ENCODE peak calls at places on chromosomes 3 and 15, in ten cellular contexts. One of them, this sample, is unnamed.

GRCh38 chr3:122310361-122310760 is 14.7 kb upstream of the CSTA start:
- DNase-seq in GM10248: no peak
- DNase-seq in fibroblast of the aortic adventitia: no peak
- DNase-seq in activated B cell treated with CpG ODN at 0.5 μM for 24 hours: no peak
- DNase-seq in astrocyte of the spinal cord: no peak
- DNase-seq in RWPE1: peak
- DNase-seq in HepG2: no peak
- DNase-seq in fibroblast of mammary gland: no peak
- DNase-seq in foreskin fibroblast: no peak
- DNase-seq in ascending aorta: no peak
- DNase-seq in this sample: no peak

GRCh38 chr15:52120488-52120887 is 7.9 kb upstream of the BCL2L10 start:
- DNase-seq in HepG2: no peak
- DNase-seq in activated B cell treated with CpG ODN at 0.5 μM for 24 hours: no peak
- DNase-seq in RWPE1: no peak
- DNase-seq in ascending aorta: no peak
- DNase-seq in astrocyte of the spinal cord: no peak
- DNase-seq in fibroblast of mammary gland: no peak
- DNase-seq in foreskin fibroblast: no peak
- DNase-seq in GM10248: no peak
- DNase-seq in fibroblast of the aortic adventitia: no peak
- DNase-seq in this sample: no peak

GRCh38 chr3:194961149-194961548 is 275.5 kb downstream of the FAM43A start:
- DNase-seq in activated B cell treated with CpG ODN at 0.5 μM for 24 hours: no peak
- DNase-seq in GM10248: no peak
- DNase-seq in fibroblast of the aortic adventitia: no peak
- DNase-seq in ascending aorta: no peak
- DNase-seq in foreskin fibroblast: no peak
- DNase-seq in HepG2: no peak
- DNase-seq in RWPE1: no peak
- DNase-seq in fibroblast of mammary gland: no peak
- DNase-seq in astrocyte of the spinal cord: no peak
- DNase-seq in this sample: no peak

GRCh38 chr3:184592411-184593200 is 31.0 kb downstream of the EPHB3 start:
- DNase-seq in fibroblast of the aortic adventitia: peak
- DNase-seq in HepG2: no peak
- DNase-seq in fibroblast of mammary gland: peak
- DNase-seq in GM10248: no peak
- DNase-seq in RWPE1: no peak
- DNase-seq in astrocyte of the spinal cord: no peak
- DNase-seq in activated B cell treated with CpG ODN at 0.5 μM for 24 hours: no peak
- DNase-seq in ascending aorta: no peak
- DNase-seq in foreskin fibroblast: peak
- DNase-seq in this sample: no peak

GRCh38 chr3:73499787-73500186 is 125.0 kb downstream of the PDZRN3 start:
- DNase-seq in fibroblast of mammary gland: no peak
- DNase-seq in fibroblast of the aortic adventitia: no peak
- DNase-seq in GM10248: no peak
- DNase-seq in ascending aorta: no peak
- DNase-seq in foreskin fibroblast: no peak
- DNase-seq in HepG2: no peak
- DNase-seq in activated B cell treated with CpG ODN at 0.5 μM for 24 hours: no peak
- DNase-seq in RWPE1: no peak
- DNase-seq in astrocyte of the spinal cord: peak
- DNase-seq in this sample: no peak

GRCh38 chr15:62035256-62035908 is 24.9 kb downstream of the VPS13C start:
- DNase-seq in RWPE1: peak
- DNase-seq in activated B cell treated with CpG ODN at 0.5 μM for 24 hours: no peak
- DNase-seq in fibroblast of mammary gland: peak
- DNase-seq in foreskin fibroblast: peak
- DNase-seq in fibroblast of the aortic adventitia: peak
- DNase-seq in HepG2: no peak
- DNase-seq in ascending aorta: no peak
- DNase-seq in GM10248: no peak
- DNase-seq in astrocyte of the spinal cord: peak
- DNase-seq in this sample: no peak

GRCh38 chr15:68557469-68558317 is 21.1 kb upstream of the CORO2B start:
- DNase-seq in RWPE1: no peak
- DNase-seq in fibroblast of mammary gland: no peak
- DNase-seq in astrocyte of the spinal cord: no peak
- DNase-seq in HepG2: no peak
- DNase-seq in GM10248: no peak
- DNase-seq in fibroblast of the aortic adventitia: no peak
- DNase-seq in foreskin fibroblast: no peak
- DNase-seq in activated B cell treated with CpG ODN at 0.5 μM for 24 hours: no peak
- DNase-seq in ascending aorta: no peak
- DNase-seq in this sample: no peak

GRCh38 chr3:74883690-74884089 is 269.2 kb upstream of the CNTN3 start:
- DNase-seq in ascending aorta: no peak
- DNase-seq in foreskin fibroblast: peak
- DNase-seq in fibroblast of the aortic adventitia: peak
- DNase-seq in astrocyte of the spinal cord: no peak
- DNase-seq in activated B cell treated with CpG ODN at 0.5 μM for 24 hours: no peak
- DNase-seq in RWPE1: no peak
- DNase-seq in GM10248: no peak
- DNase-seq in fibroblast of mammary gland: peak
- DNase-seq in HepG2: peak
- DNase-seq in this sample: no peak

GRCh38 chr3:71692139-71692538 is 33.1 kb downstream of the EIF4E3 start:
- DNase-seq in fibroblast of mammary gland: no peak
- DNase-seq in GM10248: no peak
- DNase-seq in HepG2: no peak
- DNase-seq in astrocyte of the spinal cord: no peak
- DNase-seq in activated B cell treated with CpG ODN at 0.5 μM for 24 hours: no peak
- DNase-seq in RWPE1: no peak
- DNase-seq in foreskin fibroblast: no peak
- DNase-seq in fibroblast of the aortic adventitia: no peak
- DNase-seq in ascending aorta: no peak
- DNase-seq in this sample: no peak

DNA sequence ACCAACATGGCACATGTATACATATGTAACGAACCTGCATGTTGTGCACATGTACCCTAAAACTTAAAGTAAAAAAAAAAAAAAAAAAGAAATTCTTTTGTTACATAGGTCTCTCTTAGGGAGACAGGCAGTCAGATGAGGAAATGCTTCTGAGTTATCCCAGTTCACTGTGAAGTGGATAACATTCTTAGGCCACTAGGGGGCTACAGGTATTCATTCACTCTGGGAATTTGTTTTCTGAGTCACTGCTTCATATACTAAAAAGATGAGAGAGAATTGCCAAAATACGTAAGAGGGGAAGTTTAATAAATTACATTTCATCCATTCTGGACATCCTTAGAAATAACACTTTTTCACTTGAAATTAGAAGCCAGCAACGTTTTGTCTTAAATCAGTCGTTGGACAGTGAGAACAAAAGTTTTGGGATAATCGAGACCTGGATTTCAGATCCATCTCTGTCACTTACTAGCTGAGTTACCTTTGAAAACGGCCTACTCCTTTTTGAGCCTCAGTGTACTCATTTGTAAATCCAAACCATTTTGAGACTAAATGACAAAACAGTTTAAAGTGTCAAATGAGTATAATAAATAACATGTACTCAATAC is 738.4 kb upstream of the ALCAM start:
- DNase-seq in ascending aorta: no peak
- DNase-seq in GM10248: peak
- DNase-seq in RWPE1: peak
- DNase-seq in HepG2: peak
- DNase-seq in foreskin fibroblast: peak
- DNase-seq in activated B cell treated with CpG ODN at 0.5 μM for 24 hours: no peak
- DNase-seq in fibroblast of mammary gland: peak
- DNase-seq in fibroblast of the aortic adventitia: peak
- DNase-seq in astrocyte of the spinal cord: peak
- DNase-seq in this sample: peak
- TF ChIP-seq CTCF in ascending aorta: peak
- TF ChIP-seq CTCF in GM10248: peak
- TF ChIP-seq CTCF in RWPE1: peak
- TF ChIP-seq CTCF in HepG2: peak
- TF ChIP-seq CTCF in foreskin fibroblast: peak
- TF ChIP-seq CTCF in activated B cell treated with CpG ODN at 0.5 μM for 24 hours: no peak
- TF ChIP-seq CTCF in fibroblast of mammary gland: peak
- TF ChIP-seq CTCF in fibroblast of the aortic adventitia: peak
- TF ChIP-seq CTCF in astrocyte of the spinal cord: peak
- TF ChIP-seq CTCF in this sample: peak

DNA sequence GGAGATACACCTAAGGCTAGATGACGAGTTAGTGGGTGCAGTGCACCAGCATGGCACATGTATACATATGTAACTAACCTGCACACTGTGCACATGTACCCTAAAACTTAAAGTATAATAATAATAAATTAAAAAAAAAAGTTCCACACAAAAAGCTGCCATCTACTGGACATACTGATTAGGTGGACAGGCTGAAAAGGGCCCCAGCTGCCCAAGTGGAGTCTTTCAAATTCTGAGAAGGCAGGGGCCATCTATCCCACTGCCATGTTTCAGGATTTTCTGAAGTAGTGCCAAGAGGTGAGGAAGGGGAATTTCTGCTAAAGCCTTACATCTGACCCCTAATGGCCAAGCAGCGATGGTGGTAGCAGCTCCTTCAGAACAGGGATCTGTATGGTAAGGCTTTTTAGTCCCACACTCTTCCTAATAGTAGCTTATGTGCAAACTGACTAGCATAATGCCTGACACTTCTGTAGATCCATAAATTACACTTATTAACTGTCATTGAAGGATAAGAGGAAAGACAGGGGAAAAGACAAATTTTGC is 7.7 kb downstream of the FSTL1 start:
- DNase-seq in ascending aorta: no peak
- DNase-seq in fibroblast of mammary gland: no peak
- DNase-seq in HepG2: no peak
- DNase-seq in astrocyte of the spinal cord: no peak
- DNase-seq in fibroblast of the aortic adventitia: no peak
- DNase-seq in RWPE1: no peak
- DNase-seq in activated B cell treated with CpG ODN at 0.5 μM for 24 hours: no peak
- DNase-seq in GM10248: no peak
- DNase-seq in foreskin fibroblast: peak
- DNase-seq in this sample: no peak
- TF ChIP-seq CTCF in ascending aorta: peak
- TF ChIP-seq CTCF in fibroblast of mammary gland: peak
- TF ChIP-seq CTCF in HepG2: no peak
- TF ChIP-seq CTCF in astrocyte of the spinal cord: peak
- TF ChIP-seq CTCF in fibroblast of the aortic adventitia: peak
- TF ChIP-seq CTCF in RWPE1: no peak
- TF ChIP-seq CTCF in activated B cell treated with CpG ODN at 0.5 μM for 24 hours: no peak
- TF ChIP-seq CTCF in GM10248: no peak
- TF ChIP-seq CTCF in foreskin fibroblast: peak
- TF ChIP-seq CTCF in this sample: no peak

DNA sequence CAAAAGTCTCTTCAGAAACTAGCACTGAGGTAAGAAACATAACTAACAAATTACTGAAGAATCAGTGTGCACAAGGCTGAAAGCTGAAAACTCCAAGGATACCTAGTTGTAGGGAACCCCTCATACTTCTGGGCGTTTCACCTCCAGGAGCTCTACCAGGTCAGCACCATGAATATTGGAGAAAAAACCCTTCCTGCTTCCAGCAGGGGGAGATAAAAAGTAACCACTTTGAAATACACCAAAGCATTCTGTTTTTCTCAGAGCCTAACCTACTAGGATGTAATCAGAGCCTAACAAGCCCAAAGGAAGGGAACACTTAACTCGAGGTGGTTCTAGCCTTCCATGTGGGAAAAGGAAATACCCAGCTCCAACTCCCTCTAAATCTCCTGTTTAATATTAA is 175.8 kb upstream of the MME start:
- DNase-seq in HepG2: peak
- DNase-seq in RWPE1: peak
- DNase-seq in activated B cell treated with CpG ODN at 0.5 μM for 24 hours: no peak
- DNase-seq in ascending aorta: no peak
- DNase-seq in fibroblast of the aortic adventitia: peak
- DNase-seq in fibroblast of mammary gland: peak
- DNase-seq in GM10248: no peak
- DNase-seq in foreskin fibroblast: peak
- DNase-seq in astrocyte of the spinal cord: peak
- DNase-seq in this sample: no peak
- TF ChIP-seq CTCF in HepG2: peak
- TF ChIP-seq CTCF in RWPE1: no peak
- TF ChIP-seq CTCF in activated B cell treated with CpG ODN at 0.5 μM for 24 hours: no peak
- TF ChIP-seq CTCF in ascending aorta: no peak
- TF ChIP-seq CTCF in fibroblast of the aortic adventitia: peak
- TF ChIP-seq CTCF in fibroblast of mammary gland: peak
- TF ChIP-seq CTCF in GM10248: no peak
- TF ChIP-seq CTCF in foreskin fibroblast: peak
- TF ChIP-seq CTCF in astrocyte of the spinal cord: peak
- TF ChIP-seq CTCF in this sample: peak

GRCh38 chr15:67509918-67510317 is 11.0 kb upstream of the C15orf61 start:
- DNase-seq in ascending aorta: no peak
- DNase-seq in HepG2: no peak
- DNase-seq in foreskin fibroblast: no peak
- DNase-seq in RWPE1: no peak
- DNase-seq in GM10248: no peak
- DNase-seq in fibroblast of the aortic adventitia: no peak
- DNase-seq in fibroblast of mammary gland: no peak
- DNase-seq in astrocyte of the spinal cord: no peak
- DNase-seq in activated B cell treated with CpG ODN at 0.5 μM for 24 hours: no peak
- DNase-seq in this sample: no peak

GRCh38 chr15:67512140-67512539 is 8.8 kb upstream of the C15orf61 start:
- DNase-seq in foreskin fibroblast: no peak
- DNase-seq in RWPE1: no peak
- DNase-seq in ascending aorta: no peak
- DNase-seq in astrocyte of the spinal cord: no peak
- DNase-seq in activated B cell treated with CpG ODN at 0.5 μM for 24 hours: no peak
- DNase-seq in GM10248: no peak
- DNase-seq in HepG2: no peak
- DNase-seq in fibroblast of mammary gland: no peak
- DNase-seq in fibroblast of the aortic adventitia: no peak
- DNase-seq in this sample: no peak

GRCh38 chr15:67508367-67508766 is 12.6 kb upstream of the C15orf61 start:
- DNase-seq in astrocyte of the spinal cord: no peak
- DNase-seq in GM10248: no peak
- DNase-seq in HepG2: no peak
- DNase-seq in RWPE1: no peak
- DNase-seq in fibroblast of mammary gland: no peak
- DNase-seq in ascending aorta: no peak
- DNase-seq in fibroblast of the aortic adventitia: no peak
- DNase-seq in activated B cell treated with CpG ODN at 0.5 μM for 24 hours: no peak
- DNase-seq in foreskin fibroblast: peak
- DNase-seq in this sample: no peak

GRCh38 chr15:67511606-67512005 is 9.3 kb upstream of the C15orf61 start:
- DNase-seq in fibroblast of the aortic adventitia: no peak
- DNase-seq in ascending aorta: no peak
- DNase-seq in foreskin fibroblast: peak
- DNase-seq in RWPE1: no peak
- DNase-seq in astrocyte of the spinal cord: no peak
- DNase-seq in HepG2: no peak
- DNase-seq in activated B cell treated with CpG ODN at 0.5 μM for 24 hours: no peak
- DNase-seq in GM10248: no peak
- DNase-seq in fibroblast of mammary gland: no peak
- DNase-seq in this sample: no peak

DNA sequence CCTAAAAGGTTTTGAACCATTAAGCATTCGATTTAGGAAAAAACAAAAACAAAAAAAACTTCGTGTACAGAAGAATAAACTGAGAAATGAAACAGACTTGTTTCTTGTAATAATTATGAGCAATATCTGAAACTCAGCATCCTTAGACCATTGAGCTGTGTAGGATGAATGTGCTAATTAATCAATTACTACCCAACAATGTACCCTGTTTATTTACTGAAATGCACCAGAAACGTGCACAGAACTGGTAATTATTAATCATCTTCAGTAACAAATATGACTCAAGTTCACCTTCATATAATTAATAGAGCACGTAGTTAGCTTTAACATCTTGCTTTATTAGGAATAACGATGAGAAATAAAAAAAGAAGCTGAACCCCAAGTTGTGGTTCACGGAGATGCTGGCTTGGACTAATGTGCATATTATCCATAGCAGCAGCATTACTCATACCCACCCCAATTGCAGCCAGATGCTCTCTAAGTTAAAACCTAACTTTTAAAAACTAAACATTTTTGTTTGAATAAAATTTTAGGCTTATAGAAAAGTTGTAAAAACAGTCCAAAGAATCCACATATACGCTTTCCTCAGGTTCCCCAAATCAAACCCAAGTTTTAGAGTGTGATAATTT is 10.2 kb upstream of the C15orf61 start:
- DNase-seq in RWPE1: no peak
- DNase-seq in fibroblast of mammary gland: peak
- DNase-seq in activated B cell treated with CpG ODN at 0.5 μM for 24 hours: no peak
- DNase-seq in HepG2: no peak
- DNase-seq in fibroblast of the aortic adventitia: peak
- DNase-seq in ascending aorta: no peak
- DNase-seq in astrocyte of the spinal cord: peak
- DNase-seq in GM10248: no peak
- DNase-seq in foreskin fibroblast: peak
- DNase-seq in this sample: no peak
- TF ChIP-seq CTCF in RWPE1: no peak
- TF ChIP-seq CTCF in fibroblast of mammary gland: no peak
- TF ChIP-seq CTCF in activated B cell treated with CpG ODN at 0.5 μM for 24 hours: no peak
- TF ChIP-seq CTCF in HepG2: no peak
- TF ChIP-seq CTCF in fibroblast of the aortic adventitia: no peak
- TF ChIP-seq CTCF in ascending aorta: no peak
- TF ChIP-seq CTCF in astrocyte of the spinal cord: no peak
- TF ChIP-seq CTCF in GM10248: no peak
- TF ChIP-seq CTCF in foreskin fibroblast: no peak
- TF ChIP-seq CTCF in this sample: no peak